ENCODE peak calls at places on chromosome 4, in five cellular contexts. P is H1, A is trophoblast cell, C is neuronal stem cell, B is H9. Z is an unnamed sample.

GRCh38 chr4:102343964-102344519 is 1.2 kb downstream of the SLC39A8 start:
- DNase-seq in P (no peak), A (no peak), C (peak; percentile 37), B (no peak), Z (no peak)

GRCh38 chr4:159446266-159446976 is 343.5 kb downstream of the RAPGEF2 start:
- DNase-seq in P (peak; percentile 23), B (peak; percentile 50), A (peak; percentile 58), C (peak; percentile 53), Z (peak; percentile 84)

GRCh38 chr4:145988628-145989027 is 50.0 kb upstream of the ZNF827 start:
- DNase-seq in P (no peak), B (no peak), A (no peak), C (no peak), Z (no peak)

GRCh38 chr4:103719320-103720204 is at the start of gene TACR3:
- DNase-seq in C (peak; percentile 43), P (no peak), B (peak; percentile 75), A (peak; percentile 46), Z (no peak)

GRCh38 chr4:150209140-150209829 is 131.0 kb downstream of the DCLK2 start:
- DNase-seq in B (peak; percentile 59), A (peak; percentile 79), C (peak; percentile 14), P (no peak), Z (peak; percentile 69)

GRCh38 chr4:107247738-107248137 is 211.6 kb upstream of the DKK2 start:
- DNase-seq in B (no peak), A (no peak), P (no peak), C (no peak), Z (peak; percentile 28)

GRCh38 chr4:75036046-75036445 is 103.1 kb downstream of the PARM1 start:
- DNase-seq in P (no peak), C (no peak), B (no peak), A (no peak), Z (no peak)

GRCh38 chr4:27917381-27917780 is 1056.7 kb downstream of the STIM2 start:
- DNase-seq in B (no peak), C (peak; percentile 36), A (no peak), P (no peak), Z (no peak)

GRCh38 chr4:145276044-145276443 is 95.7 kb upstream of the OTUD4 start:
- DNase-seq in A (no peak), B (no peak), C (no peak), P (no peak), Z (no peak)

GRCh38 chr4:76282941-76283689 is 23.4 kb upstream of the STBD1 start:
- DNase-seq in A (no peak), P (no peak), B (no peak), C (no peak), Z (no peak)

GRCh38 chr4:15547392-15547791 is 77.7 kb downstream of the CC2D2A start:
- DNase-seq in P (no peak), B (no peak), A (no peak), C (no peak), Z (no peak)

GRCh38 chr4:85681194-85681803 is 206.3 kb downstream of the ARHGAP24 start:
- DNase-seq in A (peak; percentile 4), C (no peak), B (no peak), P (no peak), Z (peak; percentile 96)

GRCh38 chr4:15695240-15695699 is 7.6 kb upstream of the BST1 start:
- DNase-seq in B (peak; percentile 54), P (no peak), A (peak; percentile 15), C (peak; percentile 18), Z (peak; percentile 84)

GRCh38 chr4:168050002-168050401 is 42.3 kb upstream of the ANXA10 start:
- DNase-seq in C (no peak), B (no peak), A (no peak), P (no peak), Z (no peak)

GRCh38 chr4:104064650-104065577 is 345.1 kb upstream of the TACR3 start:
- DNase-seq in A (peak; percentile 12), B (peak; percentile 61), P (peak; percentile 3), C (peak; percentile 38), Z (peak; percentile 64)

GRCh38 chr4:140944539-140944938 is 188.4 kb upstream of the TBC1D9 start:
- DNase-seq in C (no peak), B (no peak), P (no peak), A (no peak), Z (no peak)

GRCh38 chr4:183318656-183319055 is 1.4 kb downstream of the CLDN22 start:
- DNase-seq in P (no peak), A (no peak), C (no peak), B (no peak), Z (no peak)

DNA sequence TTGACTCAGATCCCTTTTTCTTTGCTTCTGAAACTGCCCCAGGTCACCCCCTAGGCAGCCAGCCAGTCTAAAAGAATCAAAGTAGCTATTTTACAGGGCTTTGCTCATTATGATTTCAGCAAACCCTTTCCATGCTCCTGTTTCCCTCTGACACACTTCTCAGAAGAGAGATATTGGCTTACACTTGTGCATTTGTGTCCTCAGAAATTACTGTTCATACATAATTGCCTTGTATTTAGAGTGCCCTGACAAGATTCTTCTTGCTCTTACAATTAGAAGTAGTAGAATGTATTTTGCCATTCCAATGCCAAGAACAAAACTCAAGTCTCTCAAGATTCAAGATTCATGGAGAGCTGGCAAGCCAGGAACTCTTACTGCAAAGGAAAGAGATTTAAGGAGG is 531.0 kb upstream of the ZFP42 start:
- DNase-seq in C (no peak), A (no peak), P (no peak), B (no peak), Z (no peak)
- H2BK12ac ChIP-seq in C (no peak overlapping the region), A (no peak overlapping the region), P (no peak overlapping the region), B (no peak overlapping the region), Z (no peak overlapping the region)

GRCh38 chr4:3422808-3423297 is 18.9 kb upstream of the HGFAC start:
- DNase-seq in P (no peak), B (no peak), C (no peak), A (no peak), Z (no peak)

GRCh38 chr4:3424522-3425095 is 17.2 kb upstream of the HGFAC start:
- DNase-seq in C (no peak), B (no peak), P (no peak), A (no peak), Z (no peak)

GRCh38 chr4:3423952-3424351 is 17.8 kb upstream of the HGFAC start:
- DNase-seq in A (no peak), P (no peak), C (no peak), B (no peak), Z (no peak)

GRCh38 chr4:3422241-3422801 is 19.4 kb upstream of the HGFAC start:
- DNase-seq in C (no peak), P (no peak), A (no peak), B (no peak), Z (no peak)

GRCh38 chr4:3423406-3423805 is 18.4 kb upstream of the HGFAC start:
- DNase-seq in C (no peak), A (no peak), B (no peak), P (no peak), Z (no peak)
- H3K14ac ChIP-seq in C (no peak overlapping the region), A (no peak overlapping the region), B (no peak overlapping the region), P (no peak overlapping the region), Z (no peak overlapping the region)

DNA sequence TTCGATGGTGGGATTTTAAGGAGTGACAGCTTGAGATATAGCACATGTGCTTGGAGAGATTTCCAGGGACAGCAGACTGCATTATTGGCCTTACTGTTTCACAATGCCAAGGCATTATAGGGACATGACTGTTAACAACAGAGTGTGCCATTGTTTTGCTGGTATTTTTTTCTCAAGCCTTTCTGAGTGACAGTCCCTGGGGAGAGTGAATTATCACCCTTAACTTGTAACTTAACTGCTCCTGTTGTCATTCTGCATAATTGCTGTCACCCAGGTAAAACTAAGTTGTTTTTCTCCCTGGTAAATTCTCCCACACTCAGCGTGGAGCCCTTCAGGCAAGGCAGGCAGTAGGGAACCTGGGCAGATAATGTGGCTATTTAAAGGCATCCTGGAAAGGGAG is 989.2 kb upstream of the LCORL start:
- DNase-seq in P (peak; percentile 7), B (no peak), A (no peak), C (no peak), Z (no peak)
- H2BK12ac ChIP-seq in P (no peak overlapping the region), B (no peak overlapping the region), A (no peak overlapping the region), C (no peak overlapping the region), Z (no peak overlapping the region)

GRCh38 chr4:48930654-48931053 is 24.1 kb upstream of the OCIAD2 start:
- DNase-seq in C (no peak), P (no peak), B (peak; percentile 49), A (no peak), Z (no peak)
- H3K14ac ChIP-seq in C (no peak overlapping the region), P (no peak overlapping the region), B (no peak overlapping the region), A (no peak overlapping the region), Z (no peak overlapping the region)

GRCh38 chr4:70759627-70760026 is 37.9 kb downstream of the RUFY3 start:
- DNase-seq in C (no peak), P (no peak), A (no peak), B (no peak), Z (no peak)

GRCh38 chr4:70768301-70768948 is 46.7 kb downstream of the RUFY3 start:
- DNase-seq in P (no peak), B (no peak), C (no peak), A (no peak), Z (no peak)

GRCh38 chr4:70761276-70761816 is 39.6 kb downstream of the RUFY3 start:
- DNase-seq in C (no peak), B (no peak), P (no peak), A (no peak), Z (no peak)

GRCh38 chr4:70765368-70765767 is 43.6 kb downstream of the RUFY3 start:
- DNase-seq in C (no peak), P (no peak), B (no peak), A (no peak), Z (no peak)
- H2BK12ac ChIP-seq in C (no peak overlapping the region), P (no peak overlapping the region), B (no peak overlapping the region), A (no peak overlapping the region), Z (no peak overlapping the region)

DNA sequence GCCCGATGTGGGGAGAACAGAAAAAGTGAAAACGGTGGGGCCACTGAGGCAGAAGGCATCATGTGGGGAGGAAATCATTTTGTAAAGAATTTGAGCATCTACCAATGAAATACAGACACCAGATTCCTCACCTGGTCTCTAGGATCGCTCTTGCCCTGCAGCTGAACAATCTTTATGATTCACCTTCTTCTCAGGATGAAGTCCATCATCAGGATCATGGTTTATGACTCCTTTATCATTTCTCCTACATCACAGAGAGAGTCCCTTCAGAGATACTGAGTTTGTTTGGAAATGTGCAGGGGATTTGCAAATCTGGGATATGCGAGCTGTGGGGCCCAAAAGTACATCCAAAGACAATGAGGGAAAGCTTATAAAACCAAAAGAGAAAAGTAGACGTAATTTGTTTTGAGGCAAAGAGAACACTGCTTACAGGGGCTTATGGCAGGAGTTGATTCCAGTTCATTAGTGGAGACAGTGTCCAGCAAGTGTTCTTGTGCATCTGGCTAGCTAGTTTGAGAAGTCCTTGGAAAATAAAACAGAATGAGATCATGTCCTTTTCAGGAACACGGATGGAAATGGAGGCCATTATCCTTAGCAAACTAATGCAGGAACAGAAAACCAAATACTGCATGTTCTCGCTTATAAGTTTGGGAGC is 15.3 kb upstream of the ANXA5 start:
- DNase-seq in C (no peak), A (no peak), P (no peak), B (no peak), Z (no peak)
- H3K14ac ChIP-seq in C (no peak overlapping the region), A (no peak overlapping the region), P (no peak overlapping the region), B (no peak overlapping the region), Z (no peak overlapping the region)

GRCh38 chr4:10104211-10104990 is 12.2 kb downstream of the WDR1 start:
- DNase-seq in C (no peak), B (no peak), A (no peak), P (no peak), Z (peak; percentile 23)
- H2BK12ac ChIP-seq in C (no peak overlapping the region), B (no peak overlapping the region), A (no peak overlapping the region), P (no peak overlapping the region), Z (no peak overlapping the region)

Z was measured in mesenchymal stem cell.